ENCODE peak calls at places on chromosomes 13 and 19, in six cellular contexts. X is mucosa of gallbladder; B is Ammon's horn; R is stimulated activated CD4-positive, alpha-beta T cell treated with anti-CD3 and anti-CD28 coated beads, Interleukin-12 subunit alpha, Interleukin-12 subunit beta, amount 100 ng/mL, for 48 hours; J is GF-D8; I is ELR. Y is an unnamed sample.

GRCh38 chr13:24627864-24628418 is 52.3 kb upstream of the ATP12A start:
- DNase-seq in I (no peak), R (no peak), B (no peak), J (peak), X (no peak), Y (no peak)

GRCh38 chr19:4518345-4519171 is at the start of gene PLIN4:
- DNase-seq in I (no peak), J (peak), R (no peak), B (peak), X (peak), Y (no peak)

GRCh38 chr13:109785141-109785891 is 1.1 kb downstream of the IRS2 start:
- DNase-seq in I (peak), X (no peak), B (peak), R (no peak), J (peak), Y (peak)

GRCh38 chr19:49894879-49895565 is 1.7 kb downstream of the IL4I1 start:
- DNase-seq in X (no peak), J (no peak), R (peak), B (no peak), I (no peak), Y (no peak)

GRCh38 chr13:111656439-111656838 is 336.0 kb downstream of the TEX29 start:
- DNase-seq in B (no peak), R (no peak), I (no peak), J (no peak), X (no peak), Y (no peak)

GRCh38 chr13:40060318-40061007 is 405.0 kb downstream of the COG6 start:
- DNase-seq in R (peak), J (no peak), I (peak), B (peak), X (peak), Y (no peak)

GRCh38 chr13:101211261-101211660 is 205.0 kb downstream of the NALCN start:
- DNase-seq in B (no peak), X (no peak), R (no peak), J (no peak), I (peak), Y (no peak)

GRCh38 chr13:20114066-20114465 is 46.8 kb downstream of the GJA3 start:
- DNase-seq in B (no peak), I (no peak), J (no peak), X (no peak), R (no peak), Y (no peak)

GRCh38 chr19:40921005-40921897 is 39.2 kb upstream of the CYP2A7 start:
- DNase-seq in R (no peak), I (peak), X (peak), B (no peak), J (no peak), Y (no peak)

GRCh38 chr13:23610187-23610576 is 40.0 kb downstream of the TNFRSF19 start:
- DNase-seq in B (no peak), R (no peak), I (peak), X (no peak), J (no peak), Y (no peak)

GRCh38 chr13:59865398-59865797 is 298.3 kb downstream of the DIAPH3 start:
- DNase-seq in R (no peak), B (no peak), X (no peak), I (peak), J (no peak), Y (no peak)

GRCh38 chr19:51001495-51001894 is at the start of gene KLK8:
- DNase-seq in R (no peak), B (no peak), I (no peak), J (no peak), X (no peak), Y (no peak)

GRCh38 chr19:13044160-13044853 is 49.0 kb downstream of the NFIX start:
- DNase-seq in J (no peak), B (no peak), R (no peak), X (no peak), I (peak), Y (no peak)

GRCh38 chr13:51645154-51645650 is 60.9 kb downstream of the WDFY2 start:
- DNase-seq in I (peak), J (peak), X (no peak), R (no peak), B (peak), Y (peak)

GRCh38 chr19:17975032-17975431 is 8.1 kb downstream of the KCNN1 start:
- DNase-seq in X (no peak), R (no peak), I (no peak), J (no peak), B (no peak), Y (no peak)

GRCh38 chr19:18507727-18508440 is 14.0 kb downstream of the ELL start:
- DNase-seq in B (no peak), J (no peak), R (no peak), I (no peak), X (no peak), Y (no peak)

GRCh38 chr19:9847087-9847671 is 12.1 kb downstream of the PIN1 start:
- DNase-seq in R (no peak), B (peak), J (no peak), I (peak), X (peak), Y (peak)

GRCh38 chr19:2926341-2927031 is 18.3 kb downstream of the ZNF77 start:
- DNase-seq in B (no peak), J (no peak), R (no peak), I (no peak), X (no peak), Y (no peak)

GRCh38 chr13:32737111-32737571 is 150.9 kb downstream of the PDS5B start:
- DNase-seq in B (no peak), I (no peak), R (no peak), J (no peak), X (no peak), Y (no peak)

GRCh38 chr13:30830638-30830965 is 75.5 kb upstream of the MEDAG start:
- DNase-seq in B (no peak), R (no peak), I (peak), J (no peak), X (no peak), Y (no peak)

GRCh38 chr19:42465827-42466280 is 23.1 kb upstream of the CXCL17 start:
- DNase-seq in I (no peak), X (no peak), R (no peak), B (peak), J (no peak), Y (no peak)

GRCh38 chr19:41376241-41376997 is at the start of gene TMEM91:
- DNase-seq in I (peak), B (no peak), J (no peak), R (no peak), X (no peak), Y (no peak)

GRCh38 chr19:6288737-6289136 is 9.0 kb upstream of the MLLT1 start:
- DNase-seq in X (no peak), B (no peak), R (no peak), J (no peak), I (no peak), Y (no peak)

GRCh38 chr19:49560358-49560900 is 19.9 kb downstream of the NOSIP start:
- DNase-seq in X (peak), R (no peak), J (no peak), I (no peak), B (peak), Y (no peak)

GRCh38 chr19:30570194-30570593 is 198.0 kb downstream of the ZNF536 start:
- DNase-seq in I (no peak), J (no peak), X (no peak), B (no peak), R (no peak), Y (no peak)

GRCh38 chr13:99988469-99989375 is 7.1 kb downstream of the ZIC2 start:
- DNase-seq in I (no peak), R (no peak), X (no peak), B (no peak), J (no peak), Y (no peak)

GRCh38 chr13:50384724-50385123 is 369.5 kb downstream of the KCNRG start:
- DNase-seq in B (no peak), J (no peak), I (no peak), X (no peak), R (no peak), Y (no peak)

GRCh38 chr19:2551864-2552185 is 75.9 kb downstream of the GADD45B start:
- DNase-seq in R (no peak), B (no peak), I (no peak), X (no peak), J (no peak), Y (no peak)

GRCh38 chr13:110533771-110534670 is 27.5 kb downstream of the RAB20 start:
- DNase-seq in X (no peak), R (no peak), J (no peak), I (no peak), B (no peak), Y (no peak)

GRCh38 chr13:52003551-52003950 is 7.7 kb downstream of the ATP7B start:
- DNase-seq in B (no peak), R (no peak), I (no peak), X (no peak), J (no peak), Y (no peak)